ENCODE peak calls at places on chromosomes 12 and 14, in four cellular contexts. B is thyroid gland, E is esophagus muscularis mucosa, Y is astrocyte. X is an unnamed sample.

GRCh38 chr12:12718853-12719252 is 1.7 kb downstream of the CDKN1B start:
- DNase-seq in B (no peak), E (peak), Y (no peak), X (no peak)

GRCh38 chr14:98728024-98728423 is 544.0 kb downstream of the BCL11B start:
- DNase-seq in B (no peak), Y (no peak), E (no peak), X (no peak)

GRCh38 chr12:54341343-54341742 is 16.4 kb downstream of the COPZ1 start:
- DNase-seq in Y (no peak), B (no peak), E (no peak), X (no peak)

GRCh38 chr14:55102141-55102547 is 26.9 kb upstream of the LGALS3 start:
- DNase-seq in Y (peak), B (peak), E (peak), X (peak)

GRCh38 chr12:93707836-93708235 is 30.7 kb downstream of the CRADD start:
- DNase-seq in E (no peak), B (no peak), Y (peak), X (peak)

GRCh38 chr12:8078400-8078799 is 3.7 kb upstream of the NECAP1 start:
- DNase-seq in Y (peak), E (no peak), B (peak), X (peak)

GRCh38 chr12:54759751-54760150 is 94.6 kb upstream of the MUCL1 start:
- DNase-seq in Y (no peak), B (peak), E (no peak), X (peak)

GRCh38 chr14:96501383-96501745 is 818 bp upstream of the PAPOLA start:
- DNase-seq in B (no peak), E (no peak), Y (no peak), X (no peak)

GRCh38 chr12:121838096-121838495 is 20.6 kb downstream of the HPD start:
- DNase-seq in Y (no peak), B (peak), E (no peak), X (no peak)

GRCh38 chr12:110141389-110141788 is 17.2 kb downstream of the IFT81 start:
- DNase-seq in E (no peak), B (no peak), Y (no peak), X (peak)

GRCh38 chr14:99945732-99946651 is 119.2 kb upstream of the EVL start:
- DNase-seq in B (no peak), Y (no peak), E (no peak), X (no peak)

GRCh38 chr14:44962573-44963528 is 861 bp downstream of the TOGARAM1 start:
- DNase-seq in Y (peak), E (peak), B (peak), X (peak)

GRCh38 chr12:59067068-59067467 is 146.8 kb upstream of the LRIG3 start:
- DNase-seq in B (no peak), E (no peak), Y (peak), X (peak)

GRCh38 chr14:88914956-88915355 is 90.5 kb downstream of the TTC8 start:
- DNase-seq in B (no peak), Y (no peak), E (no peak), X (no peak)

GRCh38 chr12:64203036-64203435 is 19.1 kb downstream of the KICS2 start:
- DNase-seq in B (no peak), Y (no peak), E (no peak), X (no peak)

GRCh38 chr14:30214456-30215090 is 286.9 kb upstream of the PRKD1 start:
- DNase-seq in Y (peak), B (no peak), E (no peak), X (peak)

GRCh38 chr12:574475-575128 is 88.6 kb downstream of the NINJ2 start:
- DNase-seq in E (no peak), B (no peak), Y (peak), X (no peak)

GRCh38 chr14:104604461-104605449 is at the start of gene TMEM179:
- DNase-seq in Y (no peak), B (peak), E (no peak), X (no peak)

GRCh38 chr14:67510836-67511235 is 22.3 kb upstream of the PLEKHH1 start:
- DNase-seq in E (no peak), Y (no peak), B (no peak), X (no peak)

GRCh38 chr12:95516757-95517156 is 34.5 kb downstream of the USP44 start:
- DNase-seq in B (no peak), Y (peak), E (no peak), X (no peak)

GRCh38 chr14:74636424-74637183 is 24.6 kb upstream of the LTBP2 start:
- DNase-seq in E (no peak), Y (peak), B (no peak), X (no peak)

GRCh38 chr14:74638970-74639369 is 26.9 kb upstream of the LTBP2 start:
- DNase-seq in E (no peak), Y (no peak), B (no peak), X (no peak)

GRCh38 chr14:74635831-74636230 is 23.8 kb upstream of the LTBP2 start:
- DNase-seq in E (no peak), B (no peak), Y (no peak), X (no peak)

GRCh38 chr14:74637184-74637562 is 25.1 kb upstream of the LTBP2 start:
- DNase-seq in Y (no peak), E (no peak), B (no peak), X (no peak)

DNA sequence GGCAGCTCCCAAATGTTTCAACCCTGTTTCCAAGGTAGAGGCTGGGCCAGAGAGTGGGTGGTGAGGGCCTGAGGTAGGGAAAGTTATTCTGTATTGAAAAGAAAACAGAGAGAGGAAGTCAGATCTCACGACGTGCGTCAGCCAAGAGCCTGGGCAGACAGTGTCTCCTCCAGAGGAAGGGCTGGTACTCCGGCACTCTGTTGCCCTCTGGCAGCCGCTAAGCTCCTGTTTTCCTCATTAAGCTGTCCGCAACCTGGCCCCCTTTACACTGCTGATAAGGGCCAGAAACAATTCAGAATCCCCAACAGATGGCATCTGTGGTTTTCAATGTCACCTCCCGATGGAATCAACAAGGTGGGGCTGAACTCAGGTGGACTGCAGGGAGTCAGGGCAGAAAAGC is 26.0 kb upstream of the LTBP2 start:
- DNase-seq in E (no peak), Y (no peak), B (no peak), X (no peak)
- TF ChIP-seq CTCF in E (no peak), Y (no peak), B (no peak), X (no peak)

GRCh38 chr12:131850856-131851559 is 22.8 kb downstream of the MMP17 start:
- DNase-seq in B (peak), Y (no peak), E (no peak), X (no peak)
- TF ChIP-seq CTCF in B (peak), Y (peak), E (peak), X (no peak)

GRCh38 chr14:94003397-94003796 is 6.3 kb downstream of the CCDC197 start:
- DNase-seq in E (no peak), Y (no peak), B (no peak), X (no peak)

GRCh38 chr14:94001501-94002396 is 4.6 kb downstream of the CCDC197 start:
- DNase-seq in B (peak), E (no peak), Y (peak), X (peak)

GRCh38 chr14:94004015-94004414 is 6.9 kb downstream of the CCDC197 start:
- DNase-seq in B (no peak), E (no peak), Y (no peak), X (no peak)

GRCh38 chr14:94008234-94008633 is 11.1 kb downstream of the CCDC197 start:
- DNase-seq in Y (no peak), B (no peak), E (no peak), X (no peak)

GRCh38 chr14:94005324-94005723 is 8.2 kb downstream of the CCDC197 start:
- DNase-seq in Y (no peak), E (no peak), B (no peak), X (no peak)
- TF ChIP-seq CTCF in Y (peak), E (no peak), B (no peak), X (peak)

GRCh38 chr12:11622774-11623375 is 26.6 kb upstream of the ETV6 start:
- DNase-seq in Y (no peak), B (no peak), E (no peak), X (no peak)
- TF ChIP-seq CTCF in Y (no peak), B (no peak), E (peak), X (peak)

DNA sequence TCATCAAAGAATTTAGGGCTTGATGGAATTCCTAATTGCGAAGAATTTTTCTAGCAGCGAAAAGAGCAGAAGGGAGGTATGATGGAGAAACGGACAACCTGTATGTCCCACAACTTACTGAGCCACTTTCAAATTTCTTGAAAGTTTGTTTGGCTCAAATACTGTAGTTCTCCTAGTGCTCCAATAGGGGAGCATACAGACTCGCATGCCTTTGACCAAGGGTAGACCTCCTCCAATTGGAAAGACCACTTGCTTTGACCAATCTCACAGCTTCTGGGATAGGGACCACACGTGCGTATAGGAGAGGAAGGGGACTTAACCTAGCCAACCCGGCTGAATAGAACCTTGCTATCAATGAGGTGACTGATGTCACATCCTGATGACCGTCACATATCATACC is 28.6 kb downstream of the SLC35F4 start:
- DNase-seq in B (no peak), E (no peak), Y (no peak), X (no peak)
- TF ChIP-seq CTCF in B (no peak), E (no peak), Y (no peak), X (no peak)

GRCh38 chr12:52534482-52534881 is 14.3 kb upstream of the KRT5 start:
- DNase-seq in B (no peak), Y (no peak), E (no peak), X (no peak)
- TF ChIP-seq CTCF in B (no peak), Y (no peak), E (no peak), X (no peak)

GRCh38 chr12:19179986-19180385 is 50.5 kb downstream of the PLEKHA5 start:
- DNase-seq in Y (no peak), E (no peak), B (no peak), X (no peak)

GRCh38 chr12:19186722-19187661 is 57.5 kb downstream of the PLEKHA5 start:
- DNase-seq in B (no peak), Y (peak), E (no peak), X (peak)

GRCh38 chr12:19181666-19182426 is 52.3 kb downstream of the PLEKHA5 start:
- DNase-seq in B (no peak), E (no peak), Y (no peak), X (no peak)

GRCh38 chr12:19185262-19185929 is 55.9 kb downstream of the PLEKHA5 start:
- DNase-seq in B (no peak), Y (no peak), E (no peak), X (no peak)

DNA sequence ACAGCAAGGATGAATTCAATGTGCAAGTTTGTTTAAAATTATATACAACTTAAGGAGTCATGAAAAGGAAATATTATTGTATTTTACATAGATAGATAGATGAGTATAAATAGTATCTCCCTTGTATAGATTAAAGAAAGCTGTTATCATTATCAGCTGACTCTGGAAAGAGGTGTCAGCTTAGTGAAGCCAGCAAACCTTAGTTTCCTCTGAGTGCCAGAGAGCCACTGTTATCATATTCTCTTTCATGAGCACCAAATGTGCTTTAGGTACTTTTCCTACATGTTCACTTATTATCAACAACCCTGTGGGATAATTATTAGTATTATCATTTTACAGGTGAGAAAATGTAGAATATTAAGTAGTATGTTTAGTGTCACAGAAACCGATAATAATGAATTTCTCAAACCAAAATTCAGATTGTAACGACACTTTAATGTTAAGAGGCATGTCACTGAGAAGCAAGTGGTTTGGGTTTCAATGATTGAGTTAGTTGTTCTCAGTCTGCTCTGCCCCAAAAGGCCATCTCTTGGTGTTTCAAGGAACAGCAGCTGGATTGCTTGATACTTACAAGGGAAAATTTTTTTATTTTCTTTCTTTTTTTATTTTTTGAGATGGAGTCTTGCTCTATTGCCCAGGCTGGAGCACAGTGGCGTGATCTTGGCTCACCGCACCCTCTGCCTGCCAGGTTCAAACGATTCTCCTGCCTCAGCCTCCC is 53.7 kb downstream of the PLEKHA5 start:
- DNase-seq in E (no peak), B (no peak), Y (no peak), X (peak)
- TF ChIP-seq CTCF in E (peak), B (peak), Y (peak), X (peak)

X was measured in HFFc6.